ENCODE peak calls at places on chromosomes 16 and 17, in seven cellular contexts. C is mesothelial cell of epicardium, K is osteocyte, L is AG10803, D is transverse colon, N is esophagus squamous epithelium, T is neural progenitor cell. I is an unnamed sample.
A peak's percentile ranks its signal among the peaks of the same experiment; 100 is the strongest.

GRCh38 chr16:6926341-6926740 is 406.3 kb upstream of the RBFOX1 start:
- DNase-seq in C (no peak), K (no peak), L (no peak), D (no peak), N (no peak), T (no peak), I (no peak)

GRCh38 chr17:48555183-48555615 is 10.3 kb upstream of the HOXB2 start:
- DNase-seq in C (no peak), K (no peak), L (peak; percentile 95), D (no peak), N (no peak), T (no peak), I (no peak)

GRCh38 chr16:26905336-26905735 is 161.4 kb upstream of the C16orf82 start:
- DNase-seq in C (no peak), K (no peak), L (peak; percentile 76), D (no peak), N (no peak), T (no peak), I (no peak)

GRCh38 chr16:10619271-10619849 is 39.0 kb upstream of the EMP2 start:
- DNase-seq in C (no peak), K (no peak), L (no peak), D (peak; percentile 85), N (no peak), T (peak; percentile 50), I (no peak)

GRCh38 chr16:67565470-67566100 is 3.3 kb downstream of the CTCF start:
- DNase-seq in C (no peak), K (no peak), L (no peak), D (no peak), N (no peak), T (no peak), I (no peak)

GRCh38 chr17:59618894-59619312 is 792 bp upstream of the CLTC start:
- DNase-seq in C (no peak), K (no peak), L (no peak), D (no peak), N (no peak), T (peak; percentile 95), I (no peak)

GRCh38 chr17:37392024-37392590 is 14.5 kb downstream of the ACACA start:
- DNase-seq in C (no peak), K (no peak), L (peak; percentile 71), D (no peak), N (no peak), T (peak; percentile 6), I (no peak)

GRCh38 chr16:58487566-58488351 is 12.2 kb upstream of the NDRG4 start:
- DNase-seq in C (peak; percentile 80), K (peak; percentile 94), L (peak; percentile 68), D (peak; percentile 79), N (no peak), T (peak; percentile 95), I (peak; percentile 66)

GRCh38 chr17:57350266-57350665 is 93.9 kb downstream of the MSI2 start:
- DNase-seq in C (no peak), K (no peak), L (no peak), D (no peak), N (no peak), T (no peak), I (no peak)

GRCh38 chr17:45332989-45333701 is 16.3 kb upstream of the MAP3K14 start:
- DNase-seq in C (no peak), K (no peak), L (no peak), D (peak; percentile 9), N (no peak), T (no peak), I (no peak)

GRCh38 chr17:81027591-81028505 is 7.1 kb upstream of the BAIAP2 start:
- DNase-seq in C (no peak), K (no peak), L (no peak), D (no peak), N (no peak), T (no peak), I (peak; percentile 46)

GRCh38 chr17:80290199-80290598 is 29.5 kb downstream of the RNF213 start:
- DNase-seq in C (no peak), K (no peak), L (no peak), D (no peak), N (no peak), T (no peak), I (no peak)

GRCh38 chr16:84088695-84089395 is 27.9 kb downstream of the MBTPS1 start:
- DNase-seq in C (no peak), K (peak; percentile 44), L (peak; percentile 3), D (peak; percentile 73), N (no peak), T (no peak), I (peak; percentile 63)

GRCh38 chr16:66503030-66503429 is 46.9 kb downstream of the TK2 start:
- DNase-seq in C (no peak), K (no peak), L (no peak), D (no peak), N (no peak), T (no peak), I (peak; percentile 12)

GRCh38 chr16:15954814-15955151 is 5.4 kb downstream of the ABCC1 start:
- DNase-seq in C (no peak), K (no peak), L (peak; percentile 55), D (no peak), N (no peak), T (no peak), I (no peak)

GRCh38 chr16:48099455-48099854 is 56.3 kb downstream of the ABCC12 start:
- DNase-seq in C (no peak), K (no peak), L (no peak), D (no peak), N (no peak), T (peak; percentile 26), I (no peak)

GRCh38 chr17:55717898-55718735 is 4.5 kb downstream of the TMEM100 start:
- DNase-seq in C (peak; percentile 51), K (peak; percentile 88), L (peak; percentile 72), D (peak; percentile 78), N (no peak), T (peak; percentile 85), I (peak; percentile 93)

GRCh38 chr17:13594310-13594709 is 7.4 kb downstream of the HS3ST3A1 start:
- DNase-seq in C (no peak), K (no peak), L (peak; percentile 73), D (no peak), N (no peak), T (no peak), I (no peak)

GRCh38 chr17:51617876-51618455 is 357.6 kb downstream of the UTP18 start:
- DNase-seq in C (no peak), K (no peak), L (no peak), D (no peak), N (no peak), T (peak; percentile 51), I (no peak)

GRCh38 chr17:50272246-50272645 is 2.0 kb upstream of the TMEM92 start:
- DNase-seq in C (no peak), K (no peak), L (no peak), D (peak; percentile 11), N (no peak), T (no peak), I (no peak)

GRCh38 chr16:30417447-30418349 is 10.3 kb downstream of the ZNF771 start:
- DNase-seq in C (peak; percentile 70), K (peak; percentile 91), L (peak; percentile 89), D (peak; percentile 90), N (no peak), T (peak; percentile 99), I (peak; percentile 93)

GRCh38 chr16:12344577-12345343 is 368.2 kb downstream of the SNX29 start:
- DNase-seq in C (no peak), K (no peak), L (no peak), D (no peak), N (no peak), T (no peak), I (no peak)

GRCh38 chr17:3043737-3044365 is 19.6 kb downstream of the OR1D5 start:
- DNase-seq in C (no peak), K (peak; percentile 81), L (no peak), D (no peak), N (no peak), T (peak; percentile 39), I (no peak)
- TF ChIP-seq CTCF in C (peak; percentile 23), K (peak; percentile 19), L (no peak), D (no peak), N (peak; percentile 9), T (peak; percentile 34), I (no peak)

GRCh38 chr17:65956814-65957213 is 235.1 kb downstream of the CEP112 start:
- DNase-seq in C (no peak), K (no peak), L (no peak), D (no peak), N (no peak), T (no peak), I (no peak)
- TF ChIP-seq CTCF in C (no peak), K (no peak), L (no peak), D (no peak), N (no peak), T (no peak), I (no peak)

DNA sequence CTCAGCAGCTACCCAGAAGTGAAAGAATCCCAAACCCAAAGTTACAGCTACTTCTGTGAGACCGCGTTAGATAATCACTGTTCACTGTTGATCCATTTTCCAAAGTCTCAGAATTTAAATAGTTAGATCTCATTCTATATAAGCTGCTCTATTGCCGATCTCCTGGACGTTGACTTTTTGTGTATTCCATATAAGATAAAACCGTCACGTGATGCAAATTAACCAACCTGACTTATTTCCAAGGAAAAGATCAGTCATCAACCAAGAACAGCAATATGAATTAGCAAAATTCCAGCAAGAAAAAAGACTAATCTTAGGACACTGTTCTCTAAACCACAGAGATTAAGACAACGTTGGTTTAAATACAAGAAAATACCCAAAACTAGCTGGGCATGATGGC is 8.3 kb downstream of the ACOX1 start:
- DNase-seq in C (no peak), K (no peak), L (no peak), D (no peak), N (no peak), T (no peak), I (no peak)
- TF ChIP-seq CTCF in C (no peak), K (no peak), L (no peak), D (no peak), N (no peak), T (no peak), I (no peak)

GRCh38 chr16:56982695-56983094 is 6.7 kb upstream of the NLRC5 start:
- DNase-seq in C (no peak), K (no peak), L (no peak), D (no peak), N (no peak), T (no peak), I (no peak)
- TF ChIP-seq CTCF in C (no peak), K (no peak), L (no peak), D (no peak), N (no peak), T (no peak), I (no peak)

DNA sequence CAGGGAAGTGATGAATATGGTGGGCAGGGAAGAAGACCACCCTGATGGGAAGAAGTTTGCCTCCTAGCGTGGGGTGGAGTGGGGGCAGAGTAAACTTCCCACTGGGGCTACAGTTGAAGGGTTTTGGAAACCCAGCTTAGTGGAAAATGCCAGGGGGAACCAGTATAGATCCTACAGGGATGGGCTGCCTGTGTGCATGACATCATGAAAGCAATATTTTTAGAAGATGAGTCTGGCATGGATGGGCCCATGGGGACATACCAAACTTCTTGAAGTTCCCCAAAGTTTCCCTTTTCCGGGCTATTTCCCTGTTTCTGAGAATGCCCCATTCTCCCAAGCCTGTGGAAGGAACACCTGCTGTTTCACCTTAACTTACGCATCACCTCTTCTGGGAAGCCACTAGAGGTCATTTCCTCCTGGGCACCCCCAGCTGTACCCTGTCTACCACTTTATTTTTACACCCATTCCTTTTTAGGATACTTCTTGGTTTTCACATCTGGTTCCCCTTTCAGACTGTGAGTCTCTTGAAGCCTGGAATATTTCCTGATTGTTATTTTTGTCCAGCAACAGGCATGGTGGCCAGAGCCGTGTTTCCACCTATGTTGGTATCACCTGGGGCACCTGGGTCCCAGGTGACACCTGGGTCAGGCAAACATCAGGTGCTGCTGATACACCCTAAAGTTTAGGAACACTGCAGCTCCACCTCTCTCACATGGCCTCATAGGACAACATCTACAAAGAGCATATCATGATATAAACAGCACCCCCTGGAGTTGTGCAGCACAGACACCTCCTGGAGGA is 9.8 kb downstream of the SOCS3 start:
- DNase-seq in C (no peak), K (no peak), L (no peak), D (no peak), N (no peak), T (no peak), I (no peak)
- TF ChIP-seq CTCF in C (no peak), K (peak; percentile 28), L (no peak), D (no peak), N (no peak), T (no peak), I (no peak)